ENCODE peak calls at places on chromosomes 16 and 17, in six cellular contexts. Y is SK-N-SH, E is Peyer's patch, L is right lobe of liver, B is left ventricle myocardium inferior, R is IMR-90. A is an unnamed sample. For H3K36me3 and H3K4me1, the result is how much of the 10 kb centered on the place peaks cover.

GRCh38 chr17:31480067-31480466 is 88.6 kb downstream of the RAB11FIP4 start:
- DNase-seq in Y (no peak), E (no peak), L (no peak), B (no peak), R (no peak), A (no peak)

GRCh38 chr16:80703391-80704071 is 100.9 kb downstream of the CDYL2 start:
- DNase-seq in Y (no peak), E (peak), L (no peak), B (no peak), R (no peak), A (no peak)

GRCh38 chr16:12305847-12306246 is 329.3 kb downstream of the SNX29 start:
- DNase-seq in Y (no peak), E (no peak), L (no peak), B (no peak), R (no peak), A (no peak)

GRCh38 chr16:90012978-90013745 is 6.1 kb downstream of the DBNDD1 start:
- DNase-seq in Y (no peak), E (no peak), L (no peak), B (no peak), R (no peak), A (no peak)

GRCh38 chr17:50916708-50917417 is 50.7 kb upstream of the TOB1 start:
- DNase-seq in Y (no peak), E (no peak), L (no peak), B (no peak), R (no peak), A (no peak)

GRCh38 chr16:66274335-66275110 is 92.0 kb upstream of the CDH5 start:
- DNase-seq in Y (peak), E (peak), L (peak), B (no peak), R (peak), A (no peak)

GRCh38 chr17:44095647-44096496 is 25.3 kb downstream of the G6PC3 start:
- DNase-seq in Y (peak), E (peak), L (no peak), B (peak), R (peak), A (peak)

GRCh38 chr16:84446596-84447392 is 57.7 kb downstream of the MEAK7 start:
- DNase-seq in Y (no peak), E (no peak), L (no peak), B (no peak), R (no peak), A (peak)

GRCh38 chr17:69672924-69673323 is 258.4 kb downstream of the MAP2K6 start:
- DNase-seq in Y (no peak), E (no peak), L (no peak), B (no peak), R (peak), A (no peak)

GRCh38 chr17:1673041-1673790 is 11.5 kb downstream of the PRPF8 start:
- DNase-seq in Y (no peak), E (peak), L (no peak), B (no peak), R (no peak), A (no peak)

GRCh38 chr17:73318861-73319260 is 7.1 kb upstream of the CDC42EP4 start:
- DNase-seq in Y (peak), E (no peak), L (no peak), B (no peak), R (no peak), A (no peak)

GRCh38 chr16:67406111-67406593 is 10.1 kb downstream of the ZDHHC1 start:
- DNase-seq in Y (no peak), E (no peak), L (no peak), B (no peak), R (no peak), A (no peak)

GRCh38 chr17:79511471-79511870 is 99.4 kb downstream of the RBFOX3 start:
- DNase-seq in Y (no peak), E (no peak), L (no peak), B (no peak), R (no peak), A (no peak)

GRCh38 chr17:81700353-81701287 is 2.5 kb upstream of the MRPL12 start:
- DNase-seq in Y (no peak), E (no peak), L (no peak), B (no peak), R (no peak), A (peak)

GRCh38 chr17:63550816-63551639 is 751 bp downstream of the DCAF7 start:
- DNase-seq in Y (peak), E (no peak), L (peak), B (no peak), R (peak), A (peak)

GRCh38 chr16:89052824-89053724 is 40.6 kb upstream of the ACSF3 start:
- DNase-seq in Y (peak), E (peak), L (no peak), B (no peak), R (peak), A (no peak)

GRCh38 chr16:22670551-22670970 is 143.4 kb upstream of the HS3ST2 start:
- DNase-seq in Y (peak), E (no peak), L (no peak), B (no peak), R (no peak), A (no peak)

GRCh38 chr16:66970775-66971725 is 10.0 kb downstream of the CES3 start:
- DNase-seq in Y (no peak), E (no peak), L (no peak), B (no peak), R (peak), A (no peak)

GRCh38 chr16:66660422-66661209 is 35.9 kb downstream of the CMTM4 start:
- DNase-seq in Y (peak), E (peak), L (peak), B (peak), R (peak), A (peak)

GRCh38 chr16:46812781-46813555 is 18.0 kb downstream of the C16orf87 start:
- DNase-seq in Y (no peak), E (no peak), L (no peak), B (no peak), R (no peak), A (no peak)

GRCh38 chr17:39729280-39729851 is 966 bp downstream of the MIEN1 start:
- DNase-seq in Y (no peak), E (no peak), L (no peak), B (no peak), R (peak), A (no peak)
- H3K36me3 ChIP-seq in Y (under half), E (under half), L (under half), B (under half), R (under half), A (under half)

DNA sequence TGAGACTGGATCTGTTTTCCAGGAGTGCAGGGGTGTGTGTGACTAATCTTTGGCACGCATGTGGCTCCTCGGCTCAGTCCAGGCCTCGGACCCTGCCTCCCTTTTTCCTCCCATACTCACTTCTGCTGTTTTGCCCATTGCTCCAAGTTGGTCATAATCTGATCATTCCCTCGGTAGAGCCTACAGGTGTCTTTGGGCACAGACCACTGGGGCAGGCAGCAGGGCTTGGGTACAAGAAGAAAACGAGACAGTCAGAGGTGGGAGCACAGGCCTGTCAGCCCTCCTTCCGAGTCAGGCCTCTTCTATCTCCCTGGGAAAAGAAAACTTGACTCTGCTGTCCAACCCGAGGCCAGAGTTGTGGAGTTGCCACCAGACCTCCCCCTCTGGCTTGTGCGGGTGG is 29.8 kb downstream of the DHX38 start:
- DNase-seq in Y (no peak), E (no peak), L (no peak), B (no peak), R (no peak), A (peak)
- H3K4me1 ChIP-seq in Y (under half), E (under half), L (under half), B (under half), R (under half), A (under half)

GRCh38 chr17:56710986-56711385 is 117.5 kb downstream of the NOG start:
- DNase-seq in Y (no peak), E (no peak), L (no peak), B (no peak), R (no peak), A (no peak)

GRCh38 chr17:56707312-56708219 is 114.1 kb downstream of the NOG start:
- DNase-seq in Y (no peak), E (no peak), L (no peak), B (no peak), R (peak), A (no peak)

GRCh38 chr17:56708670-56709410 is 115.3 kb downstream of the NOG start:
- DNase-seq in Y (no peak), E (no peak), L (no peak), B (no peak), R (no peak), A (no peak)

DNA sequence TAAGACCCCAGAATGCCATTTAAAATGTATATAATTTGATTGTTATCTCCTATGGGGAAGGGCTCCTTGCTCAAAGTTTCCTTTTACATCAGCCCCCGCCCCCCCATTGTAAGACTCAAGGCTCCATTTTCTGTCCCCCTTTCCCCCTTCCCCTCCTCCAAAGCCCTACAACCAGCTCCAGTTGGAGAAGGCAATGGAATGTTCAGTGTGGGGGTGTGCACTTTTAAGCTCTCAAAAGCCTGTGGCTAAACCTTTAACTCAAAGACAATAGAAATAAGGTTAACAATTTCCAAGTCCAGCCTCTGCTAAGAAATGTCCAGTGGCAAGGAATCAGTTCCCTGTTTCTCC is 114.7 kb downstream of the NOG start:
- DNase-seq in Y (no peak), E (no peak), L (no peak), B (no peak), R (peak), A (no peak)
- H3K4me3 ChIP-seq in Y (no peak), E (no peak), L (no peak), B (no peak), R (no peak), A (no peak)

GRCh38 chr17:76088868-76089576 is 10.0 kb downstream of the ZACN start:
- DNase-seq in Y (peak), E (no peak), L (no peak), B (no peak), R (no peak), A (no peak)

GRCh38 chr17:76088041-76088867 is 9.3 kb downstream of the ZACN start:
- DNase-seq in Y (peak), E (no peak), L (no peak), B (no peak), R (no peak), A (no peak)

GRCh38 chr17:76086384-76086783 is 7.4 kb downstream of the ZACN start:
- DNase-seq in Y (peak), E (no peak), L (no peak), B (no peak), R (no peak), A (no peak)

GRCh38 chr17:76085731-76086366 is 6.9 kb downstream of the ZACN start:
- DNase-seq in Y (peak), E (no peak), L (no peak), B (no peak), R (no peak), A (no peak)

DNA sequence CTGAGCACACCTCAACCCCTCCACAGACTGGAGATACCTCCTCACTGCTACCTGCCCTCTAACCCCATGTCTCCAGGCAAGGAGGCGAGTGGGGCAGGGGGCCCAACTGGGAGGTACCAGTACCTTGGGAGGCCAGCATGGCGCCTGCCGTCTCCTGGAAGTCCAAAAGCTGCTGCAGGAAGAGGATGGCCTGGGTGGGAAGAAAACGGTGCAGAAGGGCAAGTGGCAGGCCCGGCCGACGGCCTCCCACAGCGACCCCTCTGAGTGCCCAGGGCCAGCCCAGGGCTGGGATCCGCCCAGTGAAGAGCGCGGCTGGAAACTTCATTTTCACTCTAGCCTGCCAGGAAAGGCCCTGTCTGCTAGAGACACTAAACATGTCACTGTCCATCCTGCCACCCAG is 8.5 kb downstream of the ZACN start:
- DNase-seq in Y (peak), E (no peak), L (no peak), B (no peak), R (no peak), A (no peak)
- H3K36me3 ChIP-seq in Y (under half), E (under half), L (under half), B (half or more), R (half or more), A (half or more)

DNA sequence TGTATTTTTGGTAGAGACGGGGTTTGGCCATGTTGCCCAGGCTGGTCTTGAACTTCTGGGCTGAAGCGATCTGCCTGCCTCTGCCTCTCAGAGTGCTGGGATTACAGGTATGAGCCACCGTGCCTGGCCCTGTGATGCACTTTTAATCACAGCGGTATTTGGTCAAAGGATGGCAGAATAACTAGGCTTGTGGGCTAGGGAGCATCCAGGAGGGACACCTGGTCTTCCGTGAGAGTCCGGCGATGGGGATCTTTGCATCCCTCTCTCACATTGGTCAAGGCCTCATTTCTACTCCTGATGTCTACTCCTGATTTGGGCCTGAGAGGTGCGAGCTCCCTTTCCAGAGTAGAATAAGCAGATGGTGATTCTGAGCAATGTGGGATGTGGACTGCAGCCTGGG is 257.9 kb upstream of the CACNG5 start:
- DNase-seq in Y (no peak), E (no peak), L (no peak), B (no peak), R (no peak), A (no peak)
- H3K4me1 ChIP-seq in Y (under half), E (under half), L (under half), B (under half), R (under half), A (under half)

GRCh38 chr17:29718446-29719039 is 95.8 kb upstream of the CORO6 start:
- DNase-seq in Y (no peak), E (no peak), L (no peak), B (no peak), R (no peak), A (no peak)

GRCh38 chr17:29723283-29724047 is 100.8 kb upstream of the CORO6 start:
- DNase-seq in Y (no peak), E (peak), L (no peak), B (no peak), R (no peak), A (no peak)

GRCh38 chr17:29720471-29720990 is 97.8 kb upstream of the CORO6 start:
- DNase-seq in Y (no peak), E (no peak), L (no peak), B (no peak), R (no peak), A (no peak)

GRCh38 chr17:29719469-29719868 is 96.8 kb upstream of the CORO6 start:
- DNase-seq in Y (no peak), E (no peak), L (no peak), B (no peak), R (no peak), A (no peak)

GRCh38 chr17:29722411-29723198 is 99.9 kb upstream of the CORO6 start:
- DNase-seq in Y (peak), E (peak), L (no peak), B (no peak), R (peak), A (no peak)
- H3K4me3 ChIP-seq in Y (no peak), E (no peak), L (no peak), B (peak), R (no peak), A (peak)

A was measured in upper lobe of right lung.